ENCODE peak calls at places on chromosomes 7 and 10, in ten cellular contexts. I, R, Y, H, V, C, E, F, Z and P are unnamed samples.

GRCh38 chr7:29564455-29565185 is 985 bp downstream of the PRR15 start:
- DNase-seq in E (no peak), R (peak), V (peak), Z (no peak), H (peak), F (peak), C (peak), I (peak), Y (no peak), P (peak)

GRCh38 chr7:134941947-134942346 is 44.4 kb upstream of the AGBL3 start:
- DNase-seq in Z (no peak), R (no peak), Y (no peak), V (no peak), I (no peak), H (peak), F (no peak), E (no peak), C (no peak), P (no peak)

GRCh38 chr10:110357252-110357780 is 52.6 kb upstream of the SMNDC1 start:
- DNase-seq in R (peak), Y (no peak), H (peak), Z (no peak), F (no peak), E (no peak), C (no peak), V (no peak), I (no peak), P (no peak)

GRCh38 chr7:151755131-151755787 is 121.7 kb downstream of the PRKAG2 start:
- DNase-seq in E (no peak), H (peak), Y (no peak), I (no peak), V (peak), Z (no peak), C (no peak), R (no peak), F (no peak), P (no peak)

GRCh38 chr7:114889646-114890285 is 32.1 kb upstream of the MDFIC start:
- DNase-seq in C (no peak), Z (no peak), I (peak), H (peak), Y (peak), E (no peak), V (no peak), F (no peak), R (peak), P (no peak)

GRCh38 chr10:29517352-29517923 is 117.3 kb downstream of the SVIL start:
- DNase-seq in E (no peak), H (peak), C (no peak), R (peak), I (peak), Y (no peak), F (peak), V (peak), Z (no peak), P (no peak)

GRCh38 chr10:116221053-116221452 is 52.0 kb downstream of the GFRA1 start:
- DNase-seq in I (no peak), V (no peak), F (no peak), Z (no peak), H (no peak), C (no peak), R (no peak), E (no peak), Y (no peak), P (no peak)

GRCh38 chr7:19707240-19707639 is 1.6 kb downstream of the POLR1F start:
- DNase-seq in Z (no peak), C (no peak), Y (no peak), I (no peak), R (no peak), F (no peak), V (no peak), H (peak), E (no peak), P (no peak)

GRCh38 chr7:43890468-43890867 is 15.9 kb downstream of the URGCP start:
- DNase-seq in I (no peak), C (no peak), H (no peak), V (no peak), Y (no peak), R (no peak), F (no peak), Z (no peak), E (no peak), P (no peak)

GRCh38 chr10:4144802-4145201 is 359.8 kb upstream of the KLF6 start:
- DNase-seq in F (no peak), H (peak), I (peak), R (no peak), E (no peak), C (no peak), Y (no peak), Z (no peak), V (no peak), P (no peak)

GRCh38 chr10:86321568-86321967 is 45.0 kb downstream of the GRID1 start:
- DNase-seq in V (no peak), C (no peak), R (no peak), F (no peak), Y (no peak), E (no peak), Z (no peak), H (no peak), I (no peak), P (no peak)

GRCh38 chr10:30587522-30588031 is 42.0 kb downstream of the LYZL2 start:
- DNase-seq in V (no peak), I (no peak), C (peak), Z (no peak), E (no peak), Y (no peak), F (no peak), R (no peak), H (peak), P (no peak)